ENCODE peak calls at places on chromosomes 16 and 17, in five cellular contexts. O is small intestine; D is iPS DF 6.9; J is transverse colon; X is activated naive CD4-positive, alpha-beta T cell. I is an unnamed sample.

GRCh38 chr17:31511176-31511540 is 119.7 kb downstream of the RAB11FIP4 start:
- DNase-seq in O (peak; percentile 77), J (peak; percentile 57), X (no peak), D (no peak), I (peak; percentile 85)

GRCh38 chr17:78381601-78382168 is 3.2 kb downstream of the PGS1 start:
- DNase-seq in X (no peak), D (no peak), O (peak; percentile 84), J (no peak), I (no peak)

GRCh38 chr17:8438441-8438840 is 2.8 kb downstream of the NDEL1 start:
- DNase-seq in D (no peak), J (no peak), O (no peak), X (no peak), I (no peak)

GRCh38 chr17:42203354-42203753 is 9.1 kb upstream of the GHDC start:
- DNase-seq in J (no peak), D (no peak), O (peak; percentile 18), X (no peak), I (no peak)

GRCh38 chr17:46818319-46818928 is at the start of gene WNT3:
- DNase-seq in X (no peak), J (peak; percentile 16), O (no peak), D (no peak), I (no peak)

GRCh38 chr16:83933885-83934683 is 19.0 kb upstream of the OSGIN1 start:
- DNase-seq in O (no peak), D (no peak), J (no peak), X (no peak), I (no peak)

GRCh38 chr17:39617446-39618251 is 9.1 kb upstream of the PPP1R1B start:
- DNase-seq in X (peak; percentile 39), J (peak; percentile 83), O (peak; percentile 74), D (no peak), I (peak; percentile 70)

GRCh38 chr17:80385046-80385445 is 29.9 kb upstream of the ENDOV start:
- DNase-seq in J (no peak), X (no peak), O (no peak), D (no peak), I (no peak)

GRCh38 chr17:50272246-50272645 is 2.0 kb upstream of the TMEM92 start:
- DNase-seq in O (peak; percentile 9), D (no peak), J (peak; percentile 11), X (no peak), I (no peak)

GRCh38 chr17:67258836-67259468 is 14.0 kb upstream of the HELZ start:
- DNase-seq in D (no peak), X (no peak), O (peak; percentile 34), J (peak; percentile 23), I (no peak)

GRCh38 chr17:58630883-58631522 is 60.8 kb downstream of the TEX14 start:
- DNase-seq in X (peak; percentile 11), O (no peak), J (peak; percentile 68), D (peak; percentile 50), I (peak; percentile 10)

GRCh38 chr17:28711723-28712036 is at the start of gene PROCA1:
- DNase-seq in O (no peak), D (no peak), X (no peak), J (no peak), I (no peak)

GRCh38 chr17:8264320-8264719 is 15.2 kb downstream of the PFAS start:
- DNase-seq in D (no peak), O (no peak), X (no peak), J (no peak), I (no peak)

GRCh38 chr16:26645629-26646028 is 421.1 kb upstream of the C16orf82 start:
- DNase-seq in D (peak; percentile 43), J (no peak), X (peak; percentile 8), O (no peak), I (no peak)

GRCh38 chr17:8611135-8611534 is 19.4 kb downstream of the MYH10 start:
- DNase-seq in D (no peak), O (no peak), J (no peak), X (no peak), I (no peak)

GRCh38 chr16:4392382-4393242 is 21.0 kb downstream of the VASN start:
- DNase-seq in D (no peak), X (no peak), O (no peak), J (no peak), I (no peak)

GRCh38 chr16:86252596-86252995 is 257.7 kb upstream of the FOXF1 start:
- DNase-seq in J (peak; percentile 24), D (peak; percentile 47), X (no peak), O (peak; percentile 8), I (peak; percentile 11)

GRCh38 chr16:13245713-13246377 is 344.4 kb downstream of the SHISA9 start:
- DNase-seq in D (no peak), J (no peak), X (no peak), O (no peak), I (peak; percentile 11)

GRCh38 chr17:700504-701094 is 14.0 kb downstream of the VPS53 start:
- DNase-seq in J (no peak), X (no peak), D (no peak), O (peak; percentile 45), I (no peak)

GRCh38 chr17:34382586-34383224 is 19.7 kb upstream of the CCL1 start:
- DNase-seq in X (no peak), D (no peak), O (no peak), J (peak; percentile 12), I (no peak)

GRCh38 chr17:26792486-26792885 is 501.4 kb upstream of the WSB1 start:
- DNase-seq in O (no peak), J (no peak), D (no peak), X (no peak), I (no peak)

GRCh38 chr17:41800601-41801373 is 11.0 kb downstream of the P3H4 start:
- DNase-seq in X (no peak), J (peak; percentile 92), O (peak; percentile 98), D (peak; percentile 83), I (peak; percentile 65)

GRCh38 chr16:85395913-85396878 is 216.9 kb upstream of the GSE1 start:
- DNase-seq in O (no peak), J (no peak), D (no peak), X (no peak), I (no peak)

GRCh38 chr17:7806592-7806991 is 27.4 kb upstream of the KDM6B start:
- DNase-seq in O (no peak), D (no peak), X (no peak), J (no peak), I (no peak)

GRCh38 chr16:50809561-50809960 is 67.7 kb downstream of the CYLD start:
- DNase-seq in D (no peak), O (no peak), X (no peak), J (no peak), I (no peak)

GRCh38 chr17:30950669-30951399 is 20.0 kb upstream of the RNF135 start:
- DNase-seq in O (peak; percentile 99), J (peak; percentile 91), D (no peak), X (no peak), I (peak; percentile 93)

GRCh38 chr16:875182-876040 is 74.9 kb upstream of the GNG13 start:
- DNase-seq in D (no peak), J (no peak), O (no peak), X (no peak), I (no peak)

GRCh38 chr17:61340431-61340830 is 59.2 kb upstream of the TBX2 start:
- DNase-seq in D (no peak), J (no peak), X (no peak), O (no peak), I (no peak)

GRCh38 chr16:78577597-78577996 is 478.1 kb downstream of the WWOX start:
- DNase-seq in O (no peak), J (no peak), D (no peak), X (no peak), I (no peak)

GRCh38 chr16:19140392-19140791 is 26.6 kb downstream of the ITPRIPL2 start:
- DNase-seq in X (no peak), J (no peak), O (no peak), D (no peak), I (no peak)

GRCh38 chr16:75065808-75066149 is 50.8 kb downstream of the LDHD start:
- DNase-seq in J (peak; percentile 28), X (no peak), O (no peak), D (no peak), I (no peak)

GRCh38 chr16:17129971-17130370 is 340.8 kb downstream of the XYLT1 start:
- DNase-seq in D (no peak), J (no peak), X (no peak), O (no peak), I (no peak)

GRCh38 chr16:88116121-88116900 is 165.1 kb downstream of the BANP start:
- DNase-seq in X (no peak), O (no peak), D (no peak), J (no peak), I (peak; percentile 44)

GRCh38 chr17:7014995-7015586 is 2.7 kb downstream of the RNASEK start:
- DNase-seq in O (no peak), X (no peak), J (peak; percentile 49), D (no peak), I (no peak)

GRCh38 chr17:79400989-79401703 is 209.7 kb downstream of the RBFOX3 start:
- DNase-seq in J (peak; percentile 72), D (peak; percentile 33), O (peak; percentile 59), X (peak; percentile 61), I (peak; percentile 73)

GRCh38 chr16:54400261-54400660 is 113.7 kb upstream of the IRX3 start:
- DNase-seq in O (no peak), X (no peak), D (no peak), J (no peak), I (no peak)

GRCh38 chr16:57759541-57760356 is 24.2 kb downstream of the KATNB1 start:
- DNase-seq in J (no peak), D (no peak), X (no peak), O (no peak), I (no peak)

GRCh38 chr16:22216191-22216831 is 10.2 kb downstream of the EEF2K start:
- DNase-seq in X (no peak), O (no peak), D (no peak), J (no peak), I (no peak)

GRCh38 chr16:86901483-86901882 is 323.1 kb downstream of the FOXL1 start:
- DNase-seq in O (no peak), D (no peak), J (no peak), X (no peak), I (no peak)